ENCODE peak calls at places on chromosomes 11 and 22, in five cellular contexts. S is body of pancreas, F is uterus, A is right lobe of liver, R is neural progenitor cell. U is an unnamed sample. For H3K36me3, the result is how much of the 10 kb centered on the place peaks cover.

GRCh38 chr11:93528252-93528651 is 14.9 kb downstream of the SMCO4 start:
- DNase-seq in F (no peak), S (no peak), R (no peak), A (no peak), U (no peak)

GRCh38 chr11:100752371-100753073 is 65.4 kb downstream of the ARHGAP42 start:
- DNase-seq in S (no peak), F (no peak), A (no peak), R (no peak), U (no peak)

GRCh38 chr11:103367650-103368049 is 258.4 kb downstream of the DYNC2H1 start:
- DNase-seq in R (no peak), S (no peak), A (no peak), F (no peak), U (no peak)

GRCh38 chr11:77515063-77515462 is 41.2 kb upstream of the PAK1 start:
- DNase-seq in S (no peak), F (no peak), A (no peak), R (no peak), U (no peak)

GRCh38 chr11:33687733-33688479 is 12.7 kb downstream of the C11orf91 start:
- DNase-seq in F (peak), A (no peak), S (peak), R (peak), U (no peak)

GRCh38 chr11:84480151-84480550 is 1147.0 kb downstream of the DLG2 start:
- DNase-seq in R (peak), A (no peak), F (no peak), S (no peak), U (no peak)

GRCh38 chr11:119990306-119991021 is 147.4 kb downstream of the TRIM29 start:
- DNase-seq in A (no peak), S (no peak), R (no peak), F (no peak), U (no peak)

GRCh38 chr11:612201-612960 is 3.4 kb downstream of the IRF7 start:
- DNase-seq in F (no peak), S (no peak), R (peak), A (peak), U (no peak)

GRCh38 chr11:125123947-125124633 is 12.7 kb upstream of the TMEM218 start:
- DNase-seq in S (peak), R (peak), A (peak), F (no peak), U (no peak)

GRCh38 chr11:62554377-62554776 is 7.8 kb upstream of the AHNAK start:
- DNase-seq in R (peak), A (no peak), S (no peak), F (no peak), U (no peak)

GRCh38 chr11:117822031-117822521 is 2.5 kb downstream of the FXYD2 start:
- DNase-seq in S (peak), A (peak), F (no peak), R (peak), U (no peak)

GRCh38 chr11:66330931-66331330 is 5.3 kb downstream of the RIN1 start:
- DNase-seq in R (no peak), F (no peak), S (no peak), A (no peak), U (no peak)

GRCh38 chr11:94794287-94795168 is 26.4 kb downstream of the AMOTL1 start:
- DNase-seq in A (peak), F (peak), R (no peak), S (peak), U (no peak)

DNA sequence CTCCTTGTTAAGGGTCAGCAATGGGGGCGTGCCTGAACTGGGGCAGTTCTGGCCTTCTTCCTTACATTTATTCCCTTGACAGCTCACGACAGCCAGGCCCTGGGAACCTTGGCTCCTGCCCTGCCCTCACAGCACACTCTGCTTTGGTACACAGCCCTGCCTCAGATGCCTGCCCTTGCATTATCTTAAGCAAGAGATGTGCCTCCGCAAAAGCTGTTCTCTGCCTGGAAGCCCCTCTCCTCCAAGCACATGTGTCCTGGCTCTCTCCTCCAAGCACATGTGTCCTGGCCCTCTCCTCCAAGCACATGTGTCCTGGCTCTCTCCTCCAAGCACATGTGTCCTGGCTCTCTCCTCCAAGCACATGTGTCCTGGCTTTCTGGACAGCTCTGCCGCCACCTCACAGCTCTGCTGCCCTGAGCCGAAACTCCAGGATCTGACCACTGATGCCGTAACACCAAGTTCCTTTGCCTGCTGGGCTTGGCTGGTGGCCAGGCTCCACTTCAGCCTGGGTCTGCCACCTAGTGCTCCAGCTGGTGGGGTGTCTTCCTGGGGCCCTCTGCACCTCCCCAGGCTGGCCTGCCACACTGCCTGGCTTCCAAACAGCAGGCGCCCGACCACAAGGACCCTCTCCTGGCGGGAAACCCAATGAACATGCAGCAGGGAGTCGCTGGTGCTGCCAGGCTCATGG is 53.1 kb downstream of the SCUBE1 start:
- DNase-seq in F (peak), S (no peak), A (no peak), R (no peak), U (no peak)
- H3K27ac ChIP-seq in F (peak), S (no peak), A (no peak), R (no peak), U (no peak)

GRCh38 chr11:46366260-46366659 is 15.2 kb upstream of the MDK start:
- DNase-seq in F (no peak), R (no peak), S (no peak), A (no peak), U (no peak)
- H3K36me3 ChIP-seq in F (under half), R (under half), S (under half), A (under half), U (under half)

GRCh38 chr11:1756791-1757771 is 6.6 kb downstream of the CTSD start:
- DNase-seq in A (no peak), R (no peak), S (no peak), F (no peak), U (no peak)

GRCh38 chr11:1753426-1754305 is 3.3 kb upstream of the IFITM10 start:
- DNase-seq in R (no peak), F (no peak), S (no peak), A (no peak), U (no peak)

GRCh38 chr11:1754376-1755150 is 4.2 kb upstream of the IFITM10 start:
- DNase-seq in S (no peak), A (peak), F (no peak), R (no peak), U (no peak)

GRCh38 chr11:1756024-1756561 is 5.7 kb upstream of the IFITM10 start:
- DNase-seq in R (no peak), F (no peak), A (peak), S (no peak), U (no peak)

DNA sequence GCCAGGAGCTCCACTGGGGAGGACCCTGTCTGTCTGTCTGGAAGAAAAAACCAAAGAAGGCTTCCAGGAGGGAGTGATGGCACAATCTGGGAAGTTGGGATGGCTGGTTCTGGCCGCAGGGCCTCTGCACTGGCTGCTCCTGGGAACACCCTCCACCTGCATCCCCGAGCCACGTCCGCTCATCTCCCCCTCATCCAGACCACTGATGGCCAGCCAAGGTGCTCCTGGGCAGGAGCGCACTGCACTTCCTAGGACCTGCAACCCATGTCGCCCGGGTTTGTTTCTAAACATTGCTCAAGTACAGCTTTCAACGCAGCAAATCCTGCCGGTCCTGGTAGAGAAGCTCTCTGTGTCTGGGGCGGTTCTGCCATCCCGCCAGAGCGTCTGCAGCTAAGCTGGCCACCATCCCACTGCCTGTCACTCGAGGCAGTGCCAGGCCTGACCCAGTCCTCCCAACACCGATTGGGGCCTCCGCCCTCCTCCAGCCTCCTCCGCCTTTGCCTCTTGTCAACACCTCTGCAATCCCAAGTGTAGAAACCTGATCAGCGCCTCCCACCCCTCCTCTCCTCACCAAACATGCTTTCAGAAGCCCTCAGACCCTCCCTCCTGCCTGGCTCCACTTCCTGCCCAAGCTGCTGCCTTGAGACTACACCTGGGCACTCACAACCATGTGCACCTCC is 5.1 kb upstream of the IFITM10 start:
- DNase-seq in A (no peak), S (no peak), R (no peak), F (no peak), U (no peak)
- H3K27ac ChIP-seq in A (no peak), S (no peak), R (no peak), F (no peak), U (no peak)

GRCh38 chr11:128462189-128462588 is 125.2 kb downstream of the ETS1 start:
- DNase-seq in A (no peak), R (no peak), F (no peak), S (no peak), U (no peak)
- H3K36me3 ChIP-seq in A (under half), R (under half), F (under half), S (under half), U (half or more)

GRCh38 chr22:43136801-43137200 is 6.4 kb downstream of the MCAT start:
- DNase-seq in S (no peak), A (no peak), F (no peak), R (no peak), U (no peak)
- H3K27ac ChIP-seq in S (no peak), A (no peak), F (peak), R (no peak), U (no peak)

DNA sequence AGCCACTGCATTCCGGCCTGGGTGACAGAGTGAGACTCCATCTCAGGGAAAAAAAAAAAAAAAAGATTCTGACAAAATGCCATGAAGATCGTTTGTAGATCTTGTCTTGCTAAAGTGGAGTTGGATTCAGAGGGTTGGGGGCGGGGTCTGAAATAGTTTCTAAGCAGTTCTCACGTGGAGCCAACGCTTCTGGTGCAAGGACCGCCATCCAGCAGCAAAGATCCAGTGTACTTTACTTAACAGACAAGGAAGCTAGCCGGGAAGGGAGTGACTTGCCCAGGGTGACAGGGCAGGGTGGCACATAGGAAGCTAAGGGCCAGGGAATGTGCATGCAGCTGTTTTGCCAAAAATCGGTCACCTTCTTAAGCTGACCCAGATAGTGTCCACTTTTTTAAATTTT is 27.4 kb downstream of the APOL1 start:
- DNase-seq in R (no peak), F (peak), S (no peak), A (no peak), U (no peak)
- H3K36me3 ChIP-seq in R (under half), F (under half), S (under half), A (under half), U (under half)

GRCh38 chr11:9533736-9534473 is 39.6 kb upstream of the WEE1 start:
- DNase-seq in R (no peak), F (no peak), A (no peak), S (no peak), U (no peak)
- H3K27ac ChIP-seq in R (no peak), F (peak), A (no peak), S (no peak), U (no peak)

GRCh38 chr22:41657709-41658108 is 31.0 kb downstream of the SNU13 start:
- DNase-seq in A (peak), F (no peak), R (no peak), S (no peak), U (no peak)

GRCh38 chr22:41650821-41651220 is 29.7 kb downstream of the XRCC6 start:
- DNase-seq in F (no peak), S (no peak), A (peak), R (no peak), U (no peak)

GRCh38 chr22:41650229-41650628 is 29.1 kb downstream of the XRCC6 start:
- DNase-seq in A (no peak), R (no peak), S (no peak), F (no peak), U (no peak)

GRCh38 chr22:41656515-41656914 is 32.2 kb downstream of the SNU13 start:
- DNase-seq in S (no peak), A (peak), R (no peak), F (no peak), U (no peak)

GRCh38 chr22:41654322-41654721 is 33.2 kb downstream of the XRCC6 start:
- DNase-seq in F (no peak), A (peak), S (no peak), R (no peak), U (no peak)
- H3K36me3 ChIP-seq in F (under half), A (under half), S (under half), R (under half), U (half or more)

GRCh38 chr11:96063886-96064285 is 140.0 kb upstream of the MTMR2 start:
- DNase-seq in A (no peak), R (no peak), F (no peak), S (no peak), U (no peak)

GRCh38 chr11:96061094-96061493 is 137.2 kb upstream of the MTMR2 start:
- DNase-seq in A (no peak), S (no peak), R (no peak), F (no peak), U (no peak)

GRCh38 chr11:96063053-96063452 is 139.1 kb upstream of the MTMR2 start:
- DNase-seq in R (no peak), F (no peak), S (no peak), A (no peak), U (no peak)

GRCh38 chr11:96065379-96065778 is 141.5 kb upstream of the MTMR2 start:
- DNase-seq in S (no peak), F (no peak), A (no peak), R (no peak), U (no peak)

GRCh38 chr11:96061730-96062524 is 138.0 kb upstream of the MTMR2 start:
- DNase-seq in F (no peak), A (no peak), R (no peak), S (no peak), U (no peak)
- H3K27ac ChIP-seq in F (no peak), A (no peak), R (no peak), S (no peak), U (no peak)

U was measured in CD8-positive, alpha-beta memory T cell.